ENCODE peak calls at places on chromosome 9, in eight cellular contexts. One of them, this sample, is unnamed.

GRCh38 chr9:38423939-38424843 is at the start of gene IGFBPL1:
- DNase-seq in OCI-LY7: no peak
- DNase-seq in MCF 10A: no peak
- DNase-seq in RWPE1: peak
- DNase-seq in cardiac muscle cell: peak
- DNase-seq in AG10803: no peak
- DNase-seq in endothelial cell of umbilical vein: peak
- DNase-seq in heart right ventricle: no peak
- DNase-seq in this sample: no peak

GRCh38 chr9:132249123-132249522 is 87.3 kb downstream of the NTNG2 start:
- DNase-seq in heart right ventricle: no peak
- DNase-seq in MCF 10A: peak
- DNase-seq in RWPE1: no peak
- DNase-seq in OCI-LY7: no peak
- DNase-seq in AG10803: no peak
- DNase-seq in cardiac muscle cell: no peak
- DNase-seq in endothelial cell of umbilical vein: no peak
- DNase-seq in this sample: no peak

GRCh38 chr9:133858771-133859170 is 120.6 kb upstream of the SARDH start:
- DNase-seq in RWPE1: no peak
- DNase-seq in endothelial cell of umbilical vein: no peak
- DNase-seq in MCF 10A: no peak
- DNase-seq in heart right ventricle: no peak
- DNase-seq in cardiac muscle cell: no peak
- DNase-seq in OCI-LY7: no peak
- DNase-seq in AG10803: no peak
- DNase-seq in this sample: no peak

GRCh38 chr9:135480071-135480941 is 724 bp downstream of the PPP1R26 start:
- DNase-seq in endothelial cell of umbilical vein: peak
- DNase-seq in MCF 10A: peak
- DNase-seq in OCI-LY7: no peak
- DNase-seq in heart right ventricle: no peak
- DNase-seq in cardiac muscle cell: peak
- DNase-seq in AG10803: peak
- DNase-seq in RWPE1: peak
- DNase-seq in this sample: no peak

GRCh38 chr9:87699835-87700234 is 26.1 kb upstream of the CTSL start:
- DNase-seq in OCI-LY7: no peak
- DNase-seq in MCF 10A: peak
- DNase-seq in AG10803: no peak
- DNase-seq in cardiac muscle cell: no peak
- DNase-seq in endothelial cell of umbilical vein: no peak
- DNase-seq in heart right ventricle: no peak
- DNase-seq in RWPE1: no peak
- DNase-seq in this sample: no peak

GRCh38 chr9:73869261-73869660 is 627.9 kb upstream of the RORB start:
- DNase-seq in RWPE1: peak
- DNase-seq in OCI-LY7: peak
- DNase-seq in AG10803: no peak
- DNase-seq in endothelial cell of umbilical vein: peak
- DNase-seq in heart right ventricle: no peak
- DNase-seq in cardiac muscle cell: peak
- DNase-seq in MCF 10A: peak
- DNase-seq in this sample: peak

GRCh38 chr9:89440548-89440947 is 57.4 kb downstream of the SEMA4D start:
- DNase-seq in endothelial cell of umbilical vein: no peak
- DNase-seq in RWPE1: no peak
- DNase-seq in heart right ventricle: no peak
- DNase-seq in cardiac muscle cell: no peak
- DNase-seq in AG10803: peak
- DNase-seq in OCI-LY7: no peak
- DNase-seq in MCF 10A: no peak
- DNase-seq in this sample: no peak

GRCh38 chr9:134895103-134895502 is 14.5 kb downstream of the FCN2 start:
- DNase-seq in endothelial cell of umbilical vein: no peak
- DNase-seq in MCF 10A: peak
- DNase-seq in AG10803: no peak
- DNase-seq in OCI-LY7: no peak
- DNase-seq in heart right ventricle: no peak
- DNase-seq in cardiac muscle cell: peak
- DNase-seq in RWPE1: no peak
- DNase-seq in this sample: no peak

GRCh38 chr9:6413365-6414263 is 615 bp downstream of the UHRF2 start:
- DNase-seq in AG10803: peak
- DNase-seq in endothelial cell of umbilical vein: no peak
- DNase-seq in MCF 10A: peak
- DNase-seq in heart right ventricle: peak
- DNase-seq in OCI-LY7: peak
- DNase-seq in cardiac muscle cell: no peak
- DNase-seq in RWPE1: no peak
- DNase-seq in this sample: no peak

GRCh38 chr9:73880101-73880500 is 617.0 kb upstream of the RORB start:
- DNase-seq in endothelial cell of umbilical vein: no peak
- DNase-seq in cardiac muscle cell: no peak
- DNase-seq in heart right ventricle: no peak
- DNase-seq in OCI-LY7: no peak
- DNase-seq in MCF 10A: no peak
- DNase-seq in RWPE1: no peak
- DNase-seq in AG10803: no peak
- DNase-seq in this sample: no peak

GRCh38 chr9:119852399-119852798 is 483.2 kb upstream of the BRINP1 start:
- DNase-seq in OCI-LY7: no peak
- DNase-seq in MCF 10A: no peak
- DNase-seq in heart right ventricle: no peak
- DNase-seq in AG10803: no peak
- DNase-seq in endothelial cell of umbilical vein: no peak
- DNase-seq in cardiac muscle cell: no peak
- DNase-seq in RWPE1: no peak
- DNase-seq in this sample: no peak

GRCh38 chr9:109181284-109181683 is 14.2 kb upstream of the FRRS1L start:
- DNase-seq in cardiac muscle cell: no peak
- DNase-seq in RWPE1: no peak
- DNase-seq in MCF 10A: no peak
- DNase-seq in OCI-LY7: peak
- DNase-seq in AG10803: no peak
- DNase-seq in endothelial cell of umbilical vein: no peak
- DNase-seq in heart right ventricle: no peak
- DNase-seq in this sample: no peak

GRCh38 chr9:68541568-68541967 is 885 bp upstream of the TMEM252 start:
- DNase-seq in cardiac muscle cell: peak
- DNase-seq in endothelial cell of umbilical vein: no peak
- DNase-seq in RWPE1: no peak
- DNase-seq in OCI-LY7: no peak
- DNase-seq in AG10803: no peak
- DNase-seq in MCF 10A: no peak
- DNase-seq in heart right ventricle: no peak
- DNase-seq in this sample: no peak

GRCh38 chr9:12775373-12775962 is 648 bp downstream of the LURAP1L start:
- DNase-seq in AG10803: no peak
- DNase-seq in MCF 10A: no peak
- DNase-seq in heart right ventricle: peak
- DNase-seq in RWPE1: peak
- DNase-seq in endothelial cell of umbilical vein: no peak
- DNase-seq in cardiac muscle cell: no peak
- DNase-seq in OCI-LY7: no peak
- DNase-seq in this sample: no peak

GRCh38 chr9:84592918-84593317 is 76.6 kb upstream of the NTRK2 start:
- DNase-seq in cardiac muscle cell: no peak
- DNase-seq in AG10803: no peak
- DNase-seq in RWPE1: no peak
- DNase-seq in OCI-LY7: no peak
- DNase-seq in heart right ventricle: no peak
- DNase-seq in endothelial cell of umbilical vein: no peak
- DNase-seq in MCF 10A: no peak
- DNase-seq in this sample: no peak

GRCh38 chr9:72592501-72593403 is 71.3 kb downstream of the TMC1 start:
- DNase-seq in cardiac muscle cell: peak
- DNase-seq in MCF 10A: peak
- DNase-seq in RWPE1: peak
- DNase-seq in heart right ventricle: peak
- DNase-seq in OCI-LY7: peak
- DNase-seq in AG10803: peak
- DNase-seq in endothelial cell of umbilical vein: peak
- DNase-seq in this sample: peak

GRCh38 chr9:91972711-91973110 is 22.7 kb upstream of the ROR2 start:
- DNase-seq in OCI-LY7: no peak
- DNase-seq in MCF 10A: no peak
- DNase-seq in endothelial cell of umbilical vein: no peak
- DNase-seq in cardiac muscle cell: no peak
- DNase-seq in heart right ventricle: no peak
- DNase-seq in AG10803: no peak
- DNase-seq in RWPE1: no peak
- DNase-seq in this sample: no peak

GRCh38 chr9:123640792-123641222 is 284.8 kb downstream of the CRB2 start:
- DNase-seq in OCI-LY7: no peak
- DNase-seq in cardiac muscle cell: no peak
- DNase-seq in endothelial cell of umbilical vein: no peak
- DNase-seq in MCF 10A: no peak
- DNase-seq in heart right ventricle: no peak
- DNase-seq in RWPE1: no peak
- DNase-seq in AG10803: no peak
- DNase-seq in this sample: no peak

GRCh38 chr9:34652608-34653007 is 623 bp downstream of the IL11RA start:
- DNase-seq in cardiac muscle cell: peak
- DNase-seq in AG10803: peak
- DNase-seq in RWPE1: no peak
- DNase-seq in MCF 10A: no peak
- DNase-seq in heart right ventricle: no peak
- DNase-seq in OCI-LY7: no peak
- DNase-seq in endothelial cell of umbilical vein: no peak
- DNase-seq in this sample: no peak

GRCh38 chr9:136997830-136998234 is 1.5 kb upstream of the CLIC3 start:
- DNase-seq in MCF 10A: no peak
- DNase-seq in heart right ventricle: no peak
- DNase-seq in RWPE1: no peak
- DNase-seq in endothelial cell of umbilical vein: peak
- DNase-seq in OCI-LY7: no peak
- DNase-seq in AG10803: no peak
- DNase-seq in cardiac muscle cell: no peak
- DNase-seq in this sample: no peak
- TF ChIP-seq CTCF in MCF 10A: no peak
- TF ChIP-seq CTCF in heart right ventricle: no peak
- TF ChIP-seq CTCF in RWPE1: no peak
- TF ChIP-seq CTCF in endothelial cell of umbilical vein: peak
- TF ChIP-seq CTCF in OCI-LY7: peak
- TF ChIP-seq CTCF in AG10803: no peak
- TF ChIP-seq CTCF in cardiac muscle cell: no peak
- TF ChIP-seq CTCF in this sample: no peak

GRCh38 chr9:98203153-98203552 is 10.7 kb upstream of the CORO2A start:
- DNase-seq in MCF 10A: no peak
- DNase-seq in heart right ventricle: no peak
- DNase-seq in OCI-LY7: no peak
- DNase-seq in cardiac muscle cell: no peak
- DNase-seq in AG10803: no peak
- DNase-seq in RWPE1: no peak
- DNase-seq in endothelial cell of umbilical vein: no peak
- DNase-seq in this sample: no peak
- TF ChIP-seq CTCF in MCF 10A: no peak
- TF ChIP-seq CTCF in heart right ventricle: no peak
- TF ChIP-seq CTCF in OCI-LY7: no peak
- TF ChIP-seq CTCF in cardiac muscle cell: no peak
- TF ChIP-seq CTCF in AG10803: no peak
- TF ChIP-seq CTCF in RWPE1: no peak
- TF ChIP-seq CTCF in endothelial cell of umbilical vein: no peak
- TF ChIP-seq CTCF in this sample: no peak

DNA sequence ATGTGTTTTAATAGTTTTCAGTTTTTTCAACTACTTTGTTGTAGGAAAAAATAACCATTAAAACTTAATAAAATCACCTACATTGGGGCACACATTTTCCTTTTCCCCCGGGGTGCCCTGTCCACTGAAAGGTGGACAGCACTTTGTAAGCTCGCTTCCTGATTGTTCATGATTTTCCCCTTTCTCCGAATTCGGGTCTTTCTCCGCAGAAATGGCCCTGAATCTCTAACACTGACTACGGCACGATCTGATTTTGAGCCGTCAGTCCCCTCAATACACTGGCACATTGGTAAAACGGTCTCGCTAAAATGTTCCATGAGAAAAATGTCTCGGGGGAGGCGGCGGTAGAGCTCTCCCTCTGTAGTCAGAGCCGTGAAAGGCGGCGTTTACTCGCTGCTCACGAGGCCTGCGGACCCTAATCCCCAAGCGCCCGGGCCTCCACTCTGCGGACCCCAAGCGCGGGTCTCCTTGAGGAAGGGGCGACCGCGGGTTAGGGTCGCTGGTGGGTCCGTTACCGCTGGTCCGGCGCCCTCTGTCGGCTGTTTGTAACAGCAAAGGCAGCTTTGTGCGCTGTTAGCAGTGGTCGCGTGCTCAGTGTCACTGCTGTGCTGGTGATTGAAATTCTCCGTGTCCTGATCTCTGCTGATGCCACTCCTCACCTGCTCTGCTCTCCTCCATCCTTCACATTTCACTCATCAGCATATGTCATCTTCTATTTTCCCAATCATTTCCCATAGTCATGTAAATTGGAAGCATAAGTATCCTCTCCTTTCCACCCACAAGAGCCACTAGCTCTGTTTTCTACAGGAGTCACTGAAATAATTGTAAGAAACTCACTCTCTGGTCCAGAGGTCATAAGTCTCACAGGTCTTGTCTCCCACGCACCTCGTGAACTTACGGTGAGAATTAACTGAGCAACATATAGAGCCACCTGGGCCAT is 10.8 kb upstream of the IFNA2 start:
- DNase-seq in RWPE1: no peak
- DNase-seq in cardiac muscle cell: peak
- DNase-seq in heart right ventricle: peak
- DNase-seq in endothelial cell of umbilical vein: peak
- DNase-seq in AG10803: no peak
- DNase-seq in MCF 10A: no peak
- DNase-seq in OCI-LY7: peak
- DNase-seq in this sample: no peak
- TF ChIP-seq CTCF in RWPE1: peak
- TF ChIP-seq CTCF in cardiac muscle cell: peak
- TF ChIP-seq CTCF in heart right ventricle: peak
- TF ChIP-seq CTCF in endothelial cell of umbilical vein: peak
- TF ChIP-seq CTCF in AG10803: peak
- TF ChIP-seq CTCF in MCF 10A: peak
- TF ChIP-seq CTCF in OCI-LY7: peak
- TF ChIP-seq CTCF in this sample: peak

DNA sequence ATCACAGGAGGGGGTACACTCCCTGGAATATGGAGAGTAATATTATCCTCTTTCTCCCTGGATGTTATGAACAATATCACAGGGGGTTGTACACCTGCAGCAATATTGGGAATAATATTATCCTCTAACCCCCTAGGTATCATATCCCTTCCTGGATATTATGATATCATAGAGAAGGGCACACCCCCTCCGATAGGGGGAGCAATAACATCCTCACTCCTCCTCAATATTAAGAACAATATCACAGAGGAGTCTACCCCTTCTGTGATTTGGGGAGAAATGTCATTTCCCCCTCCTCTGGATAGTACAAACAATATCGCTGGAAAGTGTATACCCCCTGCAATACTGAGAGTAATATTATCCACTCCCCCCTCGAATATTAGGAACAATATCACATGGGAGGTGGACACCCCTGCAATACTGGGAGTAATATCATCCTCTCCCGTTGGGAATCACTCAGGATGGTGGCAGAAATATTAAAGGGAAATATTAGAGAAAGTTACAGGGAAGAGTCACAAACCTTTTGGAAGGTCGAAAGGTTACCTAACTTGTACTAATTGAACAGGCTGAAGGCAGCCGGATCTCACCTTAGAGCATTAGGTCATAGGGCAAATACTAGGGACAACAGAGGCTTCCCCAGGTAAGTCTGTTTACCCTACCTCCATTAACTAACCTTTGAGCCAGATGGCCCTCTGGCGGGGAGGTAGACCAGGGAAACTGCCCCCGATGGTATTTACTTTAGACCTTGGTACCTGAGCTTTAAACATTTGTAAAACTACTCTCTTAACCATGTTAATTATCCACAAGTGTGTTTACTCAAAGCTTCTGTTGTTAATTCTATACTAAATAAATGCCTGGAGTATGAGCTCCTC is 57.5 kb upstream of the FREM1 start:
- DNase-seq in RWPE1: no peak
- DNase-seq in cardiac muscle cell: no peak
- DNase-seq in AG10803: no peak
- DNase-seq in endothelial cell of umbilical vein: no peak
- DNase-seq in MCF 10A: no peak
- DNase-seq in OCI-LY7: no peak
- DNase-seq in heart right ventricle: no peak
- DNase-seq in this sample: no peak
- TF ChIP-seq CTCF in RWPE1: no peak
- TF ChIP-seq CTCF in cardiac muscle cell: no peak
- TF ChIP-seq CTCF in AG10803: no peak
- TF ChIP-seq CTCF in endothelial cell of umbilical vein: no peak
- TF ChIP-seq CTCF in MCF 10A: no peak
- TF ChIP-seq CTCF in OCI-LY7: no peak
- TF ChIP-seq CTCF in heart right ventricle: no peak
- TF ChIP-seq CTCF in this sample: no peak